ENCODE peak calls at places on chromosomes 4 and X, in five cellular contexts. S is osteoblast, L is choroid plexus epithelial cell, Z is astrocyte of the spinal cord, D is astrocyte of the cerebellum. H is an unnamed sample.

GRCh38 chrX:77505227-77505626 is 58.0 kb downstream of the FGF16 start:
- DNase-seq in S (no peak), L (peak; percentile 80), Z (peak; percentile 25), D (peak; percentile 5), H (peak; percentile 3)

GRCh38 chr4:7195546-7196282 is 3.4 kb downstream of the SORCS2 start:
- DNase-seq in S (peak; percentile 95), L (peak; percentile 76), Z (peak; percentile 63), D (no peak), H (peak; percentile 37)

GRCh38 chr4:148245015-148245414 is 197.2 kb downstream of the NR3C2 start:
- DNase-seq in S (no peak), L (no peak), Z (no peak), D (no peak), H (no peak)

GRCh38 chr4:5676763-5677162 is 31.6 kb downstream of the EVC2 start:
- DNase-seq in S (no peak), L (no peak), Z (no peak), D (no peak), H (no peak)

GRCh38 chr4:7756561-7757355 is 182.9 kb downstream of the AFAP1 start:
- DNase-seq in S (no peak), L (no peak), Z (peak; percentile 17), D (no peak), H (no peak)

GRCh38 chr4:17366496-17366895 is 145.4 kb downstream of the QDPR start:
- DNase-seq in S (peak; percentile 49), L (peak; percentile 12), Z (peak; percentile 8), D (peak; percentile 59), H (no peak)

GRCh38 chr4:33171873-33172550 is 2451.8 kb downstream of the PCDH7 start:
- DNase-seq in S (no peak), L (no peak), Z (no peak), D (peak; percentile 1), H (no peak)

GRCh38 chr4:3291411-3291968 is 1.3 kb upstream of the RGS12 start:
- DNase-seq in S (no peak), L (no peak), Z (no peak), D (no peak), H (no peak)

GRCh38 chrX:142068365-142068764 is 136.7 kb downstream of the MAGEC2 start:
- DNase-seq in S (no peak), L (no peak), Z (no peak), D (no peak), H (no peak)

GRCh38 chrX:68443155-68443868 is 10.0 kb upstream of the OPHN1 start:
- DNase-seq in S (peak; percentile 19), L (peak; percentile 70), Z (peak; percentile 32), D (no peak), H (no peak)

GRCh38 chr4:39169426-39169825 is 12.9 kb upstream of the WDR19 start:
- DNase-seq in S (peak; percentile 51), L (peak; percentile 33), Z (peak; percentile 15), D (peak; percentile 11), H (no peak)

GRCh38 chr4:41428941-41429669 is 108.9 kb upstream of the LIMCH1 start:
- DNase-seq in S (no peak), L (no peak), Z (no peak), D (no peak), H (no peak)

GRCh38 chr4:16034010-16034829 is 49.6 kb downstream of the PROM1 start:
- DNase-seq in S (no peak), L (peak; percentile 57), Z (no peak), D (no peak), H (no peak)

GRCh38 chr4:105145913-105146285 is 777 bp upstream of the TET2 start:
- DNase-seq in S (peak; percentile 72), L (no peak), Z (peak; percentile 22), D (no peak), H (no peak)

GRCh38 chr4:76781698-76782595 is 116.0 kb downstream of the SOWAHB start:
- DNase-seq in S (peak; percentile 82), L (peak; percentile 97), Z (peak; percentile 97), D (peak; percentile 86), H (peak; percentile 96)

GRCh38 chr4:144449623-144450022 is 196.3 kb upstream of the HHIP start:
- DNase-seq in S (peak; percentile 45), L (no peak), Z (no peak), D (no peak), H (peak; percentile 11)

GRCh38 chr4:8538703-8539567 is 41.3 kb upstream of the GPR78 start:
- DNase-seq in S (peak; percentile 95), L (no peak), Z (peak; percentile 21), D (no peak), H (no peak)

GRCh38 chrX:104913348-104913747 is 307.1 kb downstream of the TEX13A start:
- DNase-seq in S (peak; percentile 29), L (peak; percentile 23), Z (peak; percentile 4), D (no peak), H (no peak)

GRCh38 chr4:155025762-155026457 is 182.5 kb upstream of the NPY2R start:
- DNase-seq in S (no peak), L (peak; percentile 52), Z (peak; percentile 33), D (no peak), H (no peak)

GRCh38 chr4:38949416-38950051 is 81.9 kb downstream of the FAM114A1 start:
- DNase-seq in S (no peak), L (peak; percentile 86), Z (peak; percentile 67), D (peak; percentile 13), H (no peak)

GRCh38 chr4:80202190-80202711 is 4.9 kb downstream of the PRDM8 start:
- DNase-seq in S (peak; percentile 99), L (peak; percentile 70), Z (peak; percentile 82), D (no peak), H (no peak)

GRCh38 chrX:30831082-30831481 is 58.0 kb downstream of the TAB3 start:
- DNase-seq in S (no peak), L (no peak), Z (no peak), D (no peak), H (no peak)

GRCh38 chrX:41333994-41334865 is at the start of gene DDX3X:
- DNase-seq in S (peak; percentile 97), L (peak; percentile 90), Z (peak; percentile 94), D (peak; percentile 80), H (peak; percentile 72)

GRCh38 chr4:111268769-111269414 is 646.0 kb upstream of the PITX2 start:
- DNase-seq in S (no peak), L (peak; percentile 29), Z (peak; percentile 48), D (peak; percentile 56), H (peak; percentile 24)

GRCh38 chr4:71303850-71304249 is 35.0 kb upstream of the SLC4A4 start:
- DNase-seq in S (no peak), L (no peak), Z (no peak), D (no peak), H (no peak)

GRCh38 chr4:138103597-138104461 is 138.3 kb downstream of the SLC7A11 start:
- DNase-seq in S (no peak), L (no peak), Z (no peak), D (no peak), H (no peak)

DNA sequence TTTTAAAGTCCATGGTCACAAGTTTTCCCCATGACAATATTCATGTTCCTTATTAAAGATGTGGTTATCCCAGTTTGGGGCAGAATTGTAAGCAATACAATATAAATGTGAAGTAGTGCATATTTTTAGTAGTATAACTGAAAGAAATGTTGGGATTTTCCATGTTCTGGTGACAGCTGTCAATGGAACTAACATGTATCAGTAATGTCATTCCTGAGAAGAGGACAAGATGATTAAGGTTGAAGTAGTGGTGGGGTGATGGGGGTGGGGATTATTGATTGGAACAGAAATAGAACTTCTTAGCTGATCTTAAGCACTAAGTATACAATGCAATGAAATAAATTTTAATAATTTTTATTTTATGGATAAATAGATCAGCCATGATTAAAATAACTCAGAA is 81.6 kb downstream of the PDHA2 start:
- DNase-seq in S (no peak), L (no peak), Z (no peak), D (no peak), H (no peak)
- H3K4me3 ChIP-seq in S (no peak overlapping the region), L (no peak overlapping the region), Z (no peak overlapping the region), D (no peak overlapping the region), H (no peak overlapping the region)

GRCh38 chrX:129749069-129749468 is 10.3 kb downstream of the XPNPEP2 start:
- DNase-seq in S (no peak), L (no peak), Z (no peak), D (no peak), H (no peak)

GRCh38 chrX:129755779-129756650 is 17.2 kb downstream of the XPNPEP2 start:
- DNase-seq in S (no peak), L (no peak), Z (no peak), D (no peak), H (no peak)

GRCh38 chrX:129750971-129751370 is 12.2 kb downstream of the XPNPEP2 start:
- DNase-seq in S (peak; percentile 68), L (no peak), Z (no peak), D (no peak), H (no peak)

GRCh38 chrX:129759576-129760061 is 20.1 kb upstream of the SASH3 start:
- DNase-seq in S (peak; percentile 19), L (peak; percentile 91), Z (peak; percentile 89), D (peak; percentile 92), H (peak; percentile 62)

DNA sequence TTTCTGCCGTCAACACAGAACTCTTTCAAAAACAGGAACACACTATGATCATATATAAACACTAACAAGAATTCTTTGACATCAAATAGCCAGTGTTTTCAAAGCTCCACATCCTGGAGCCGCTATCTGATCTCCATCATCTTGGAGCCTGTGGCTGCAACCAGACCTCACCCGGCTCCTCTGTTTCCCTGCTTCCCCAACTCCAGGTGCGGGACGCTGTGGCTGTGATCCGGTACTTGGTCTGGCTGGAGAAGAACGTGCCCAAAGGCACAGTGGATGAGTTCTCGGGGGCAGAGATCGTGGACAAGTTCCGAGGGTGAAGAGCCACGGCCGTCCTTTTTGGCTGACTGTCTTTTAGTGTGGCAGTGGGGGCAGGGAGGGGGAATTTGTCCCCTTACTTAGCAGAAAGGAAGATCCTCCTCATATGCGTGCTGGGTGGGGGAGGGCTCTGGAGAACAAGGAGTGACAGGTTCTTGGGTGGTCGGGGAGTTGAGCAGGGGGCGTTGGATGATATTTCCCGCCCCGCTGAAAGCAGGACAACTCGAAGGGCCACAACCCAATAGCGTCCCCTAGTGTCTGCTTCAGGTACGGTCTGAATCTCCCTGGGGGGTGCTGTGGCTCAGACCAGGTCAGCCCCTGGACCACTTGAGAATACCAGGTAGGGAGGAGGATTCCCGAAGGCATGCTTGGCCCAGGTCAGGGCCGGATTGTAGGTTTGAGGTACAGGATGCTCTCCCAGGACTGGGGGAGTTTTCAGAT is 15.7 kb downstream of the XPNPEP2 start:
- DNase-seq in S (no peak), L (no peak), Z (no peak), D (no peak), H (no peak)
- TF ChIP-seq CTCF in S (peak; percentile 25), L (no peak), Z (no peak), D (peak; percentile 31), H (peak; percentile 16)

GRCh38 chrX:52261125-52261462 is 76.4 kb downstream of the MAGED4 start:
- DNase-seq in S (no peak), L (no peak), Z (no peak), D (no peak), H (no peak)
- H3K4me3 ChIP-seq in S (peak overlapping the region; percentile 86), L (no peak overlapping the region), Z (peak overlapping the region; percentile 69), D (peak overlapping the region; percentile 47), H (peak overlapping the region; percentile 54)

DNA sequence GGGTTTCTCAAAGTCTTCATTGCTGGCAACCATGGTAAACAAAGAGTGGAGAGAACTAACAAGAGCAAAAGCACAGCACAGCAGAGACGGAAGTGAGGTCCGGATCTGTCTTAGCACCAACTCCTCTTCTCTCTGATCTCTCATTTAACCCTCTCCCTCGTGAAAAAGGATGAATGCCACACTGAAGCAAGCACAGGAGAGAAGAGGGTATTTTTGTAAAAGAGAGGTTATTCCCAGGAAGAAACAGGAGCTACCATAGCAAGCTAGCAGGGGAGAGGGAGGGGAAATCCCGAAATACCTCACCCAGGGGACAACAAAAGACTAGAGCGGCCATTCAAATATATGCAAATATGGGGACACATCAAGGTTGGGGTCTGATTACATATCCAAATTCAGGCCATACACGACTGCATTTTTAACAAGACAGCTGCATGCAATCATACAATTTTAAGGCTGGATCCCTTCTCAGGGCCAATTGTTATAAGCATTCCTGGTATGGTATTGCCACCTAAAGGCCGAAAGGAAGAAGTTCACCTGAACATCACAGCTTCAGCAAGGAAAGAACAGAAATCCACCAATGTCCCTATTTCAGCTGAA is 46.6 kb downstream of the CD40LG start:
- DNase-seq in S (peak; percentile 80), L (peak; percentile 76), Z (peak; percentile 57), D (peak; percentile 24), H (peak; percentile 28)
- TF ChIP-seq CTCF in S (peak; percentile 70), L (peak; percentile 66), Z (peak; percentile 62), D (peak; percentile 78), H (peak; percentile 71)